ENCODE peak calls at places on chromosomes 12 and 14, in four cellular contexts. Z, D, O and J are unnamed samples. For H3K4me1, the result is how much of the 10 kb centered on the place peaks cover.

GRCh38 chr14:74945852-74946658 is 9.3 kb downstream of the PGF start:
- DNase-seq in D (peak), O (no peak), Z (peak), J (peak)

GRCh38 chr14:51547260-51547659 is 104.5 kb upstream of the FRMD6 start:
- DNase-seq in D (no peak), O (no peak), Z (peak), J (no peak)

GRCh38 chr12:64691793-64692583 is 67.2 kb downstream of the GNS start:
- DNase-seq in Z (no peak), D (no peak), O (no peak), J (no peak)

GRCh38 chr14:101851716-101852395 is 90.3 kb downstream of the PPP2R5C start:
- DNase-seq in D (no peak), Z (no peak), O (no peak), J (no peak)

GRCh38 chr12:6963741-6964446 is 6.6 kb downstream of the PHB2 start:
- DNase-seq in O (no peak), D (peak), Z (no peak), J (peak)

GRCh38 chr14:68651075-68651474 is 141.8 kb downstream of the ZFP36L1 start:
- DNase-seq in D (no peak), O (no peak), Z (no peak), J (no peak)

GRCh38 chr12:110599334-110599733 is 14.6 kb upstream of the TCTN1 start:
- DNase-seq in O (no peak), Z (no peak), D (no peak), J (no peak)

GRCh38 chr14:61388173-61388975 is 67.0 kb downstream of the PRKCH start:
- DNase-seq in Z (no peak), O (no peak), D (peak), J (no peak)

GRCh38 chr12:46368684-46369083 is 3.9 kb downstream of the SLC38A2 start:
- DNase-seq in O (no peak), Z (no peak), D (no peak), J (no peak)

GRCh38 chr12:31444801-31445200 is 118.9 kb upstream of the SINHCAF start:
- DNase-seq in O (no peak), Z (no peak), D (no peak), J (no peak)

GRCh38 chr12:64660237-64661018 is 50.1 kb downstream of the RASSF3 start:
- DNase-seq in Z (no peak), D (no peak), O (no peak), J (no peak)

GRCh38 chr14:31127690-31128089 is 79.9 kb downstream of the HECTD1 start:
- DNase-seq in Z (no peak), O (no peak), D (no peak), J (no peak)

GRCh38 chr12:16384732-16385131 is 37.3 kb downstream of the MGST1 start:
- DNase-seq in O (no peak), Z (no peak), D (no peak), J (no peak)

GRCh38 chr12:43812042-43812441 is 5.9 kb upstream of the TWF1 start:
- DNase-seq in O (no peak), D (no peak), Z (no peak), J (no peak)

GRCh38 chr14:50531595-50532501 is 521 bp downstream of the MAP4K5 start:
- DNase-seq in D (peak), Z (peak), O (peak), J (peak)

GRCh38 chr12:56188116-56188785 is 1.0 kb downstream of the SMARCC2 start:
- DNase-seq in Z (no peak), O (no peak), D (no peak), J (no peak)

GRCh38 chr12:89370850-89371249 is 18.5 kb upstream of the DUSP6 start:
- DNase-seq in O (no peak), D (peak), Z (no peak), J (no peak)

GRCh38 chr14:79514700-79515099 is 696.6 kb downstream of the DIO2 start:
- DNase-seq in D (peak), O (no peak), Z (no peak), J (no peak)

GRCh38 chr12:99110212-99110611 is 465.1 kb downstream of the APAF1 start:
- DNase-seq in O (no peak), D (no peak), Z (no peak), J (no peak)

GRCh38 chr12:9327307-9327706 is 119.1 kb upstream of the PZP start:
- DNase-seq in O (no peak), Z (no peak), D (no peak), J (no peak)

GRCh38 chr12:106080111-106080732 is 58.5 kb downstream of the NUAK1 start:
- DNase-seq in Z (peak), D (no peak), O (no peak), J (no peak)

GRCh38 chr12:119512772-119513497 is 80.6 kb upstream of the TMEM233 start:
- DNase-seq in D (no peak), O (no peak), Z (peak), J (no peak)

GRCh38 chr12:79955561-79955960 is 20.7 kb upstream of the PPP1R12A start:
- DNase-seq in Z (no peak), O (no peak), D (no peak), J (no peak)

GRCh38 chr12:107591095-107591375 is 94.6 kb upstream of the PWP1 start:
- DNase-seq in D (no peak), Z (no peak), O (no peak), J (no peak)

GRCh38 chr12:96719671-96720362 is 187.2 kb upstream of the NEDD1 start:
- DNase-seq in D (no peak), Z (no peak), O (no peak), J (no peak)

GRCh38 chr14:25351269-25351668 is 301.3 kb upstream of the STXBP6 start:
- DNase-seq in D (no peak), O (no peak), Z (no peak), J (no peak)

GRCh38 chr14:89773644-89774316 is 180.8 kb downstream of the EFCAB11 start:
- DNase-seq in Z (peak), O (peak), D (no peak), J (peak)

GRCh38 chr14:23089498-23090253 is 5.3 kb downstream of the ACIN1 start:
- DNase-seq in Z (no peak), O (no peak), D (no peak), J (no peak)

GRCh38 chr12:98954506-98954905 is 309.4 kb downstream of the APAF1 start:
- DNase-seq in Z (no peak), D (no peak), O (no peak), J (no peak)

GRCh38 chr14:24195186-24196070 is at the start of gene TM9SF1:
- DNase-seq in D (peak), O (no peak), Z (peak), J (peak)
- H3K4me1 ChIP-seq in D (under half), O (under half), Z (under half), J (under half)

GRCh38 chr14:97723834-97724770 is 926.9 kb downstream of the VRK1 start:
- DNase-seq in Z (no peak), D (no peak), O (no peak), J (no peak)
- H3K4me1 ChIP-seq in Z (under half), D (under half), O (under half), J (under half)

GRCh38 chr14:103547455-103547940 is 15.0 kb downstream of the BAG5 start:
- DNase-seq in O (no peak), Z (no peak), D (no peak), J (peak)
- H3K4me1 ChIP-seq in O (half or more), Z (under half), D (under half), J (under half)

DNA sequence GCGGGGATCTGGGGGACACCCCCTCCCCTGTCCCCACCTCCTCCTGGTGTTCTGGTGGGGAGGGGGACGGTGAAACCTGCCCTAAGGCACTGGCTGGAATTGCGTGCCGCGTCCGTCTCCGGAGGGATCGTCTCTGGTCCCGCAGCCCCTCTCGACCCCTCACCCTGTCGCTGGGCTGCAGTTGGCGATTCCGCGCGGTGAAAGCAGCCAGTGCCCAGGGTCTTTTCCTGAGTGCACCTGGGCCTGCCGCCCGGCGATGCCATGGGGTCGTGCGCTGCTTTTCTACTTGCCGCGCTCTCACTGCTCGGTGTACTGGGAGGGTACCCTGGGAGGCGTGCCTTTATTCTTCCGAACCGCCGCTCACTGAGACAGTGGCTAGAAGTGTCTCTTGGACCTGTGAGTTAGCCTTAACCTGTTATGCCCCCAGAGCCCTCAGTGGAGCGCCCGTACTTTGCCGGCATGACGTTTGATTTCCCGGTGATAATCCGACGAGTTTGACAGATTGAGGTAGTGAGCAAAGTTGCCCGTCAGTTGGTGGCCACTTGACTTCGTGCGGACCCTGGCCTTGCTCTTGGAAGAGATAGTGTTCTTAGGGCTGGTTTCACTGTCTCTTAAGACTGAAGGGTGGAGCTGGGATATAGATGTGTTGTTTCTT is 788 bp downstream of the SFSWAP start:
- DNase-seq in O (no peak), D (no peak), Z (no peak), J (no peak)
- H3K4me1 ChIP-seq in O (under half), D (under half), Z (under half), J (under half)

GRCh38 chr14:73457050-73457934 is 1.1 kb downstream of the NUMB start:
- DNase-seq in O (no peak), Z (peak), D (peak), J (peak)
- H3K4me1 ChIP-seq in O (under half), Z (under half), D (under half), J (under half)

GRCh38 chr14:59197695-59198262 is 9.3 kb downstream of the DAAM1 start:
- DNase-seq in Z (no peak), D (no peak), O (no peak), J (no peak)

GRCh38 chr14:59202031-59202430 is 13.6 kb downstream of the DAAM1 start:
- DNase-seq in D (no peak), O (no peak), Z (no peak), J (no peak)

GRCh38 chr14:59199205-59199604 is 10.7 kb downstream of the DAAM1 start:
- DNase-seq in Z (no peak), D (no peak), O (no peak), J (no peak)

GRCh38 chr14:59200214-59200613 is 11.7 kb downstream of the DAAM1 start:
- DNase-seq in Z (no peak), O (no peak), D (no peak), J (no peak)

DNA sequence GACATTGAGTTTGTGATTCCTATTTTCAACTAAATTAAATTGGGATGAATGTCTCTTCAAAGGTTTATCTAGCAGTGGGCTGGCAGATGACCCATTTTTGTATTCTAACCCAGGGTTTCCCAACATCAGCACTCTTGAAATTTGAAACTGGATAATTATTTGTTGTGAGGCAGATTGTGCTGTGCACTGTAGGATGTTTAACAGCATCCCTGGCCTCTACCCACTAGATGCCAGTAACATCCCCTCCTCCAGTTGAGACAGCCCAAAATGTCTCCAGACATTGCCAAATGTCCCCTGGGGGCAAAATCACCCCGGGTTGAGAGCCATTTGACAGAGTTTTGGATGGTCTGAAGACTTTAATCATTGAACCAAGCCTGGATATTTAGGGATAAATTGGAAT is 11.1 kb downstream of the DAAM1 start:
- DNase-seq in D (no peak), Z (no peak), O (no peak), J (no peak)
- H3K4me1 ChIP-seq in D (under half), Z (under half), O (under half), J (under half)

DNA sequence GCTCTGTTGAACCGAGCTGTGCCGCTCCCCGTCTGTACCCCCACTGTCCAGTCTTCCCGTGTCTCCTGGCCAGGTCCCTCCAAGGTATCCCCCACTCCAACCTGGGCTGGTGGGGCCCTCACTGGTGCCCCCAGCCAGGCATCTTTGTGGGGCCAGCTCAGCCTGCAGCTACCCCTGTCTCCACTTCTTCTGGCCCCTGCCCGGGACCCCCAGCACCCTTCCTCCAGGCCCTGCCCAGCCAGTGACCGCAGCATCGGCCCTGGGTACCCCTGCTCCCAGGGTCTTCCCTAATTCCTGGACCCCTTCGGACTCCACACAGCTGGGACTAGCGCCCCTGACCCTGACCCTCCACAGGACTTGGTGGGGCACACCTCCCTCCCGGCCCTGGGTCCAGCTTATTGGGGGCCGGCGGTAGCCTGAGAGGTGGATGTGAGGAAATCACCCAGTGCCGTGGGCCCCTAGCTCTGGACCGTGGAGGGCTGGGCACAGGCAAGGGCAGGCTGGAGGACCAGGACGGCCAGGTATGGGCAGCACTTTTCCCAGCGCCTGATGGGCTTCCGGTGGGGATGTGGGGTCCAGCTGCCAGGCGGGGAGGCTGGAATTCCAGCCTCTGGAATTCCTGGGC is 4.1 kb upstream of the CRIP1 start:
- DNase-seq in D (no peak), Z (no peak), O (no peak), J (no peak)
- H3K4me1 ChIP-seq in D (under half), Z (half or more), O (half or more), J (under half)

DNA sequence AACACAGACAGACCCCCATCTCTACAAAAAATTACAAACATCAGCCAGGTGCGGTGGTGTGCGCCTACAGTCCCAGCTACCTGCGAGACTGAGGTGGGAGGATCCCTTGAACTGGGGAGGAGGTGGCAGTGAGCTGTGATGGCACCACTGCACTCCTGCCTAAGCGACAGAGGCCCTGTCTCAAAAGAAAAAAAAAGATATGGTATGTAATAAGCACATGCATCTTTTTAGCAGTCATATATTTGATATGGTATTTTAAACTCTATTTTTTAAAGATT is 7.2 kb downstream of the SLC15A4 start:
- DNase-seq in O (no peak), Z (no peak), D (no peak), J (no peak)
- H3K4me1 ChIP-seq in O (under half), Z (under half), D (under half), J (half or more)

DNA sequence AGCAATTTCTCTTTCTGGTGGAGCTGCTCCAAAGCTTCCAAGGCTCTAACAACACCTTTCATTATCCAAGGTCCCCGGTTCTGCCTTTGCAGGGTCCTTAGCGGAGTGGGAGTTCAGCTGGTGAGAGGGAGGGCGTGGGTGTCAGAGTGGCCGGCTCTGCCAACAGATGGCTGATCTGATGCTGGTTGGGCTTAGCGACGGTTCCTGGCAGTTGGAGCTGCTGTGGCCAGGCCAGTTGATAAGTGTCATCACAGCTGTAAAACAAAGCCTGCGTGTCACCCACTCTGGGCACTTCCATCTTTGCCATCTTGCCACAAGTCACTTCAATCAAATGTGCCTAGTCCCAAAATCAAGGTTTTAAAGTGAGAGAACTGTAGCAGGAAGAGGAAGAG is 36.3 kb downstream of the RIN3 start:
- DNase-seq in D (no peak), Z (no peak), O (no peak), J (peak)
- H3K4me1 ChIP-seq in D (under half), Z (under half), O (under half), J (under half)

GRCh38 chr12:104516821-104517220 is 60.1 kb downstream of the CHST11 start:
- DNase-seq in D (no peak), O (no peak), Z (no peak), J (no peak)
- H3K4me1 ChIP-seq in D (under half), O (under half), Z (under half), J (under half)